ENCODE peak calls at places on chromosomes 16 and 17, in ten cellular contexts. One of them, this sample, is unnamed. For H3K36me3 and H3K27me3, the result is how much of the 10 kb centered on the place peaks cover.

GRCh38 chr16:87146676-87147075 is 170.5 kb downstream of the C16orf95 start:
- DNase-seq in left ventricle myocardium inferior: no peak
- DNase-seq in brain microvascular endothelial cell: no peak
- DNase-seq in GM23338: no peak
- DNase-seq in bronchial epithelial cell: no peak
- DNase-seq in heart right ventricle: no peak
- DNase-seq in right atrium auricular region: no peak
- DNase-seq in thyroid gland: no peak
- DNase-seq in transverse colon: no peak
- DNase-seq in tibial nerve: no peak
- DNase-seq in this sample: no peak

GRCh38 chr16:68400924-68401460 is 47.3 kb downstream of the SMPD3 start:
- DNase-seq in left ventricle myocardium inferior: no peak
- DNase-seq in brain microvascular endothelial cell: no peak
- DNase-seq in GM23338: no peak
- DNase-seq in bronchial epithelial cell: peak
- DNase-seq in heart right ventricle: no peak
- DNase-seq in right atrium auricular region: no peak
- DNase-seq in thyroid gland: no peak
- DNase-seq in transverse colon: no peak
- DNase-seq in tibial nerve: no peak
- DNase-seq in this sample: no peak

GRCh38 chr16:87828071-87828971 is 41.0 kb downstream of the SLC7A5 start:
- DNase-seq in left ventricle myocardium inferior: no peak
- DNase-seq in brain microvascular endothelial cell: no peak
- DNase-seq in GM23338: no peak
- DNase-seq in bronchial epithelial cell: peak
- DNase-seq in heart right ventricle: no peak
- DNase-seq in right atrium auricular region: no peak
- DNase-seq in thyroid gland: no peak
- DNase-seq in transverse colon: no peak
- DNase-seq in tibial nerve: no peak
- DNase-seq in this sample: no peak

GRCh38 chr17:8072727-8073461 is 14.6 kb downstream of the ALOX12B start:
- DNase-seq in left ventricle myocardium inferior: no peak
- DNase-seq in brain microvascular endothelial cell: no peak
- DNase-seq in GM23338: peak
- DNase-seq in bronchial epithelial cell: no peak
- DNase-seq in heart right ventricle: no peak
- DNase-seq in right atrium auricular region: no peak
- DNase-seq in thyroid gland: no peak
- DNase-seq in transverse colon: no peak
- DNase-seq in tibial nerve: no peak
- DNase-seq in this sample: peak

GRCh38 chr16:48114410-48114809 is 41.4 kb downstream of the ABCC12 start:
- DNase-seq in left ventricle myocardium inferior: no peak
- DNase-seq in brain microvascular endothelial cell: no peak
- DNase-seq in GM23338: no peak
- DNase-seq in bronchial epithelial cell: no peak
- DNase-seq in heart right ventricle: no peak
- DNase-seq in right atrium auricular region: no peak
- DNase-seq in thyroid gland: no peak
- DNase-seq in transverse colon: no peak
- DNase-seq in tibial nerve: no peak
- DNase-seq in this sample: no peak

GRCh38 chr17:16486373-16487250 is 5.4 kb downstream of the LRRC75A start:
- DNase-seq in left ventricle myocardium inferior: peak
- DNase-seq in brain microvascular endothelial cell: peak
- DNase-seq in GM23338: peak
- DNase-seq in bronchial epithelial cell: peak
- DNase-seq in heart right ventricle: peak
- DNase-seq in right atrium auricular region: peak
- DNase-seq in thyroid gland: peak
- DNase-seq in transverse colon: peak
- DNase-seq in tibial nerve: peak
- DNase-seq in this sample: peak

GRCh38 chr17:39852239-39852638 is 11.9 kb downstream of the IKZF3 start:
- DNase-seq in left ventricle myocardium inferior: no peak
- DNase-seq in brain microvascular endothelial cell: no peak
- DNase-seq in GM23338: no peak
- DNase-seq in bronchial epithelial cell: no peak
- DNase-seq in heart right ventricle: no peak
- DNase-seq in right atrium auricular region: no peak
- DNase-seq in thyroid gland: no peak
- DNase-seq in transverse colon: no peak
- DNase-seq in tibial nerve: no peak
- DNase-seq in this sample: no peak

GRCh38 chr16:4179020-4179419 is 62.8 kb upstream of the ADCY9 start:
- DNase-seq in left ventricle myocardium inferior: peak
- DNase-seq in brain microvascular endothelial cell: no peak
- DNase-seq in GM23338: no peak
- DNase-seq in bronchial epithelial cell: peak
- DNase-seq in heart right ventricle: no peak
- DNase-seq in right atrium auricular region: peak
- DNase-seq in thyroid gland: peak
- DNase-seq in transverse colon: peak
- DNase-seq in tibial nerve: no peak
- DNase-seq in this sample: no peak

GRCh38 chr17:38798614-38799500 is 499 bp downstream of the PIP4K2B start:
- DNase-seq in left ventricle myocardium inferior: peak
- DNase-seq in brain microvascular endothelial cell: peak
- DNase-seq in GM23338: peak
- DNase-seq in bronchial epithelial cell: no peak
- DNase-seq in heart right ventricle: peak
- DNase-seq in right atrium auricular region: peak
- DNase-seq in thyroid gland: peak
- DNase-seq in transverse colon: peak
- DNase-seq in tibial nerve: peak
- DNase-seq in this sample: peak

GRCh38 chr16:19415918-19416317 is 1.8 kb upstream of the TMC5 start:
- DNase-seq in left ventricle myocardium inferior: no peak
- DNase-seq in brain microvascular endothelial cell: no peak
- DNase-seq in GM23338: no peak
- DNase-seq in bronchial epithelial cell: no peak
- DNase-seq in heart right ventricle: no peak
- DNase-seq in right atrium auricular region: no peak
- DNase-seq in thyroid gland: no peak
- DNase-seq in transverse colon: no peak
- DNase-seq in tibial nerve: no peak
- DNase-seq in this sample: no peak

GRCh38 chr16:4976079-4976478 is 17.9 kb downstream of the SEC14L5 start:
- DNase-seq in left ventricle myocardium inferior: no peak
- DNase-seq in brain microvascular endothelial cell: no peak
- DNase-seq in GM23338: no peak
- DNase-seq in bronchial epithelial cell: no peak
- DNase-seq in heart right ventricle: no peak
- DNase-seq in right atrium auricular region: no peak
- DNase-seq in thyroid gland: no peak
- DNase-seq in transverse colon: no peak
- DNase-seq in tibial nerve: no peak
- DNase-seq in this sample: no peak

GRCh38 chr16:9159839-9160550 is 68.6 kb downstream of the HAPSTR1 start:
- DNase-seq in left ventricle myocardium inferior: peak
- DNase-seq in brain microvascular endothelial cell: peak
- DNase-seq in GM23338: peak
- DNase-seq in bronchial epithelial cell: peak
- DNase-seq in heart right ventricle: peak
- DNase-seq in right atrium auricular region: no peak
- DNase-seq in thyroid gland: peak
- DNase-seq in transverse colon: peak
- DNase-seq in tibial nerve: peak
- DNase-seq in this sample: peak

GRCh38 chr17:181213-182163 is at the start of gene DOC2B:
- DNase-seq in left ventricle myocardium inferior: peak
- DNase-seq in brain microvascular endothelial cell: no peak
- DNase-seq in GM23338: peak
- DNase-seq in bronchial epithelial cell: peak
- DNase-seq in heart right ventricle: peak
- DNase-seq in right atrium auricular region: no peak
- DNase-seq in thyroid gland: peak
- DNase-seq in transverse colon: peak
- DNase-seq in tibial nerve: no peak
- DNase-seq in this sample: peak

GRCh38 chr17:179066-179432 is 2.4 kb downstream of the DOC2B start:
- DNase-seq in left ventricle myocardium inferior: no peak
- DNase-seq in brain microvascular endothelial cell: no peak
- DNase-seq in GM23338: no peak
- DNase-seq in bronchial epithelial cell: no peak
- DNase-seq in heart right ventricle: no peak
- DNase-seq in right atrium auricular region: no peak
- DNase-seq in thyroid gland: no peak
- DNase-seq in transverse colon: no peak
- DNase-seq in tibial nerve: no peak
- DNase-seq in this sample: no peak

GRCh38 chr17:182164-182751 is 808 bp upstream of the DOC2B start:
- DNase-seq in left ventricle myocardium inferior: no peak
- DNase-seq in brain microvascular endothelial cell: no peak
- DNase-seq in GM23338: peak
- DNase-seq in bronchial epithelial cell: peak
- DNase-seq in heart right ventricle: no peak
- DNase-seq in right atrium auricular region: no peak
- DNase-seq in thyroid gland: peak
- DNase-seq in transverse colon: no peak
- DNase-seq in tibial nerve: no peak
- DNase-seq in this sample: peak

GRCh38 chr17:179721-180379 is 1.6 kb downstream of the DOC2B start:
- DNase-seq in left ventricle myocardium inferior: no peak
- DNase-seq in brain microvascular endothelial cell: no peak
- DNase-seq in GM23338: peak
- DNase-seq in bronchial epithelial cell: no peak
- DNase-seq in heart right ventricle: no peak
- DNase-seq in right atrium auricular region: no peak
- DNase-seq in thyroid gland: no peak
- DNase-seq in transverse colon: no peak
- DNase-seq in tibial nerve: no peak
- DNase-seq in this sample: peak

DNA sequence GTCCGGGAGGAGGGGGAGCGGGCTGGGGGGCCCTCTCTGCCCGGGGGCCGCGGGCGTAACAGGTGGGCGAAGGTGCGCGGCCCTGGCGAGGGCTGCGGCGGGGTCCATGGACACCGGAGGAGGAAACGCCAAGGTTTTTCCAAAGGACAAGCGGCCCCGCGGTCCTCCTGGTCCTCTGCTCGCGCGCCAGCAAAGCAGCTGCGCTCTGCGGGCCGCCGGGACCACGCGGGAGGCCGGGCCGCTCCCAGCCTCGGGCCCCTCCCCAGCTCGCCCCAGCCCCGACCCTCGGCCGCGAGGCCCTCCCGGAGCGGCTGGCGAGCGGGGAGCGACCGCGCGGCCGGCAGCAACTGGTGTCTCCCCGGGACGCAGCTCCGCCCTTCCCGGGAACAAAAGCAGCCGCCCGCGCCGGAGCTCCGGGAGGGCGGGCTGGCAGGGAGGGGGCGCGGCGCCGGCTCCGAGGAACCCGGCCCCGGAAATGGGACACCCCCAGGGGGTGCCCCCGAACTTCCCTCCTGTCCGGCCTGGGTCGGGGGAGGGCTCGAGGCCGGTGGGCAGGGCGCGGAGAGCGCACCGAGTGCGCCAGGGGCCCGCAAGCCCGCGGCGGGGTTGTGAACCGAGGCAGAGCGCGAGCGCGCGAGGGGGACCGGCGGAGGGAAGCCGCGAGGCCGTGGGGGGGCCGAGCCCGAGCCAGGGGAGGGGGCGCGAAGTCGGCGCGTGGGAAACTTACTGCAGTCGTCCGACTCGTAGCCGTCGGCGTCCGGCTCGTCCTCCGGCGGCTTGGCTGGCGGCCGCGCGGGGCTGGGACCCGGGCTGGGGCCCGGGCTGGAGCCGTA is 854 bp downstream of the DOC2B start:
- DNase-seq in left ventricle myocardium inferior: peak
- DNase-seq in brain microvascular endothelial cell: no peak
- DNase-seq in GM23338: peak
- DNase-seq in bronchial epithelial cell: no peak
- DNase-seq in heart right ventricle: no peak
- DNase-seq in right atrium auricular region: no peak
- DNase-seq in thyroid gland: no peak
- DNase-seq in transverse colon: no peak
- DNase-seq in tibial nerve: no peak
- DNase-seq in this sample: peak
- H3K4me3 ChIP-seq in left ventricle myocardium inferior: peak
- H3K4me3 ChIP-seq in brain microvascular endothelial cell: no peak
- H3K4me3 ChIP-seq in GM23338: peak
- H3K4me3 ChIP-seq in bronchial epithelial cell: peak
- H3K4me3 ChIP-seq in heart right ventricle: peak
- H3K4me3 ChIP-seq in right atrium auricular region: peak
- H3K4me3 ChIP-seq in thyroid gland: peak
- H3K4me3 ChIP-seq in transverse colon: no peak
- H3K4me3 ChIP-seq in tibial nerve: peak
- H3K4me3 ChIP-seq in this sample: peak

GRCh38 chr16:70571623-70572022 is 48.0 kb downstream of the SF3B3 start:
- DNase-seq in left ventricle myocardium inferior: no peak
- DNase-seq in brain microvascular endothelial cell: no peak
- DNase-seq in GM23338: no peak
- DNase-seq in bronchial epithelial cell: no peak
- DNase-seq in heart right ventricle: no peak
- DNase-seq in right atrium auricular region: no peak
- DNase-seq in thyroid gland: no peak
- DNase-seq in transverse colon: no peak
- DNase-seq in tibial nerve: no peak
- DNase-seq in this sample: no peak
- H3K36me3 ChIP-seq in left ventricle myocardium inferior: half or more
- H3K36me3 ChIP-seq in brain microvascular endothelial cell: half or more
- H3K36me3 ChIP-seq in GM23338: half or more
- H3K36me3 ChIP-seq in bronchial epithelial cell: under half
- H3K36me3 ChIP-seq in heart right ventricle: half or more
- H3K36me3 ChIP-seq in right atrium auricular region: half or more
- H3K36me3 ChIP-seq in thyroid gland: half or more
- H3K36me3 ChIP-seq in transverse colon: under half
- H3K36me3 ChIP-seq in tibial nerve: half or more
- H3K36me3 ChIP-seq in this sample: half or more

GRCh38 chr16:13181432-13181831 is 280.0 kb downstream of the SHISA9 start:
- DNase-seq in left ventricle myocardium inferior: no peak
- DNase-seq in brain microvascular endothelial cell: no peak
- DNase-seq in GM23338: no peak
- DNase-seq in bronchial epithelial cell: no peak
- DNase-seq in heart right ventricle: no peak
- DNase-seq in right atrium auricular region: no peak
- DNase-seq in thyroid gland: no peak
- DNase-seq in transverse colon: no peak
- DNase-seq in tibial nerve: no peak
- DNase-seq in this sample: no peak

GRCh38 chr16:13189250-13189649 is 287.9 kb downstream of the SHISA9 start:
- DNase-seq in left ventricle myocardium inferior: no peak
- DNase-seq in brain microvascular endothelial cell: no peak
- DNase-seq in GM23338: no peak
- DNase-seq in bronchial epithelial cell: no peak
- DNase-seq in heart right ventricle: no peak
- DNase-seq in right atrium auricular region: no peak
- DNase-seq in thyroid gland: no peak
- DNase-seq in transverse colon: no peak
- DNase-seq in tibial nerve: no peak
- DNase-seq in this sample: no peak

GRCh38 chr16:13186813-13187212 is 285.4 kb downstream of the SHISA9 start:
- DNase-seq in left ventricle myocardium inferior: no peak
- DNase-seq in brain microvascular endothelial cell: no peak
- DNase-seq in GM23338: peak
- DNase-seq in bronchial epithelial cell: no peak
- DNase-seq in heart right ventricle: no peak
- DNase-seq in right atrium auricular region: no peak
- DNase-seq in thyroid gland: no peak
- DNase-seq in transverse colon: no peak
- DNase-seq in tibial nerve: no peak
- DNase-seq in this sample: peak
- H3K27me3 ChIP-seq in left ventricle myocardium inferior: under half
- H3K27me3 ChIP-seq in brain microvascular endothelial cell: under half
- H3K27me3 ChIP-seq in GM23338: under half
- H3K27me3 ChIP-seq in bronchial epithelial cell: under half
- H3K27me3 ChIP-seq in heart right ventricle: under half
- H3K27me3 ChIP-seq in right atrium auricular region: under half
- H3K27me3 ChIP-seq in thyroid gland: under half
- H3K27me3 ChIP-seq in transverse colon: under half
- H3K27me3 ChIP-seq in tibial nerve: under half
- H3K27me3 ChIP-seq in this sample: under half

GRCh38 chr17:78185981-78186688 is 717 bp downstream of the TK1 start:
- DNase-seq in left ventricle myocardium inferior: peak
- DNase-seq in brain microvascular endothelial cell: no peak
- DNase-seq in GM23338: no peak
- DNase-seq in bronchial epithelial cell: peak
- DNase-seq in heart right ventricle: no peak
- DNase-seq in right atrium auricular region: no peak
- DNase-seq in thyroid gland: peak
- DNase-seq in transverse colon: peak
- DNase-seq in tibial nerve: no peak
- DNase-seq in this sample: no peak
- H3K4me3 ChIP-seq in left ventricle myocardium inferior: peak
- H3K4me3 ChIP-seq in brain microvascular endothelial cell: peak
- H3K4me3 ChIP-seq in GM23338: peak
- H3K4me3 ChIP-seq in bronchial epithelial cell: peak
- H3K4me3 ChIP-seq in heart right ventricle: peak
- H3K4me3 ChIP-seq in right atrium auricular region: peak
- H3K4me3 ChIP-seq in thyroid gland: peak
- H3K4me3 ChIP-seq in transverse colon: no peak
- H3K4me3 ChIP-seq in tibial nerve: no peak
- H3K4me3 ChIP-seq in this sample: peak